ENCODE peak calls at places on chromosomes 5 and 9, in ten cellular contexts. B is AG09309; A is fibroblast of lung; X is ascending aorta; L is stromal cell of bone marrow; R is EL; M is activated CD8-positive, alpha-beta T cell treated with anti-CD3 and anti-CD28 coated beads for 36 hours; E is ELR; F is progenitor cell of endocrine pancreas; P is skeletal muscle cell. J is an unnamed sample.
A peak's percentile ranks its signal among the peaks of the same experiment; 100 is the strongest.

GRCh38 chr9:111622626-111623025 is 8.5 kb upstream of the DNAJC25 start:
- DNase-seq in B (peak; percentile 69), A (peak; percentile 69), X (no peak), L (peak; percentile 81), R (peak; percentile 89), M (no peak), E (peak; percentile 81), F (no peak), P (peak; percentile 68), J (no peak)

GRCh38 chr5:83955916-83956315 is 235.3 kb upstream of the HAPLN1 start:
- DNase-seq in B (peak; percentile 14), A (peak; percentile 89), X (no peak), L (peak; percentile 54), R (peak; percentile 38), M (no peak), E (peak; percentile 60), F (no peak), P (no peak), J (no peak)

GRCh38 chr5:132198571-132198970 is 29.1 kb downstream of the P4HA2 start:
- DNase-seq in B (no peak), A (no peak), X (no peak), L (no peak), R (no peak), M (no peak), E (no peak), F (no peak), P (no peak), J (no peak)

GRCh38 chr9:16175461-16175860 is 622.6 kb downstream of the CCDC171 start:
- DNase-seq in B (no peak), A (no peak), X (no peak), L (no peak), R (no peak), M (no peak), E (peak; percentile 26), F (no peak), P (no peak), J (no peak)

GRCh38 chr5:72085319-72085718 is 22.0 kb upstream of the MAP1B start:
- DNase-seq in B (no peak), A (no peak), X (no peak), L (no peak), R (no peak), M (no peak), E (no peak), F (no peak), P (no peak), J (no peak)

GRCh38 chr9:97963232-97963631 is 19.9 kb upstream of the ANP32B start:
- DNase-seq in B (no peak), A (no peak), X (no peak), L (no peak), R (no peak), M (no peak), E (no peak), F (no peak), P (no peak), J (no peak)

GRCh38 chr9:69136185-69136584 is 37.9 kb upstream of the TJP2 start:
- DNase-seq in B (no peak), A (no peak), X (no peak), L (no peak), R (no peak), M (no peak), E (peak; percentile 15), F (no peak), P (no peak), J (no peak)

GRCh38 chr5:6475626-6476312 is 27.1 kb downstream of the UBE2QL1 start:
- DNase-seq in B (no peak), A (no peak), X (no peak), L (no peak), R (no peak), M (no peak), E (no peak), F (no peak), P (no peak), J (no peak)

GRCh38 chr5:138713247-138713646 is 40.0 kb upstream of the CTNNA1 start:
- DNase-seq in B (no peak), A (no peak), X (no peak), L (no peak), R (no peak), M (no peak), E (no peak), F (no peak), P (no peak), J (no peak)

GRCh38 chr9:109098221-109098959 is 21.4 kb downstream of the TMEM245 start:
- DNase-seq in B (peak; percentile 81), A (peak; percentile 93), X (no peak), L (peak; percentile 50), R (peak; percentile 67), M (no peak), E (peak; percentile 63), F (no peak), P (peak; percentile 73), J (no peak)

GRCh38 chr9:4739587-4740372 is 1.2 kb downstream of the AK3 start:
- DNase-seq in B (no peak), A (peak; percentile 23), X (no peak), L (no peak), R (peak; percentile 21), M (no peak), E (no peak), F (no peak), P (no peak), J (peak; percentile 57)

J was measured in Peyer's patch.